ENCODE peak calls at places on chromosomes 2 and 18, in ten cellular contexts. U is astrocyte, B is PC-3, V is hepatocyte, I is OCI-LY7, L is Karpas-422, E is PC-9, D is mammary epithelial cell, M is mesenchymal stem cell, O is neuronal stem cell. N is an unnamed sample. For H3K36me3, the result is how much of the 10 kb centered on the place peaks cover.

GRCh38 chr2:90207454-90208058 is 1516.1 kb downstream of the RPIA start:
- DNase-seq in V (no peak), E (no peak), L (peak), O (no peak), M (no peak), U (no peak), D (no peak), I (peak), B (peak), N (no peak)

GRCh38 chr2:821546-821945 is 129.1 kb upstream of the SNTG2 start:
- DNase-seq in I (no peak), B (no peak), L (no peak), M (no peak), O (no peak), U (no peak), D (no peak), E (no peak), V (no peak), N (no peak)

GRCh38 chr2:33552758-33553461 is 46.2 kb downstream of the FAM98A start:
- DNase-seq in B (peak), V (peak), O (no peak), D (no peak), M (peak), L (no peak), I (no peak), U (peak), E (no peak), N (peak)

GRCh38 chr2:98730851-98731708 is at the start of gene MGAT4A:
- DNase-seq in O (peak), B (peak), U (no peak), L (peak), D (peak), V (peak), I (peak), M (peak), E (peak), N (peak)

GRCh38 chr18:22933958-22934423 is 863 bp downstream of the RBBP8 start:
- DNase-seq in E (no peak), V (no peak), U (peak), D (no peak), B (no peak), L (no peak), M (no peak), I (no peak), O (no peak), N (no peak)

GRCh38 chr2:51717318-51717717 is 685.4 kb upstream of the NRXN1 start:
- DNase-seq in L (no peak), B (peak), I (no peak), V (peak), O (no peak), E (no peak), M (peak), U (peak), D (peak), N (peak)

GRCh38 chr2:34353498-34354113 is 754.5 kb upstream of the FAM98A start:
- DNase-seq in V (no peak), B (peak), U (no peak), M (no peak), D (no peak), E (no peak), L (no peak), O (no peak), I (no peak), N (no peak)

GRCh38 chr2:25207078-25207545 is 38.7 kb upstream of the POMC start:
- DNase-seq in U (no peak), O (no peak), D (no peak), M (no peak), L (no peak), B (no peak), E (no peak), I (no peak), V (no peak), N (no peak)

GRCh38 chr2:217228732-217229131 is 368.9 kb upstream of the TNP1 start:
- DNase-seq in E (no peak), V (no peak), L (no peak), U (peak), D (no peak), I (no peak), O (no peak), M (no peak), B (peak), N (peak)

GRCh38 chr18:34709104-34709503 is 994 bp upstream of the DTNA start:
- DNase-seq in I (no peak), L (no peak), B (peak), D (peak), U (peak), O (no peak), V (no peak), M (peak), E (no peak), N (peak)

GRCh38 chr2:98175811-98176210 is 88.8 kb downstream of the VWA3B start:
- DNase-seq in B (peak), L (peak), E (no peak), O (no peak), D (no peak), V (peak), I (peak), M (no peak), U (no peak), N (no peak)

GRCh38 chr2:145985517-145985916 is 1465.6 kb upstream of the ZEB2 start:
- DNase-seq in O (no peak), L (no peak), M (peak), D (no peak), U (no peak), B (no peak), I (no peak), V (no peak), E (no peak), N (peak)

GRCh38 chr2:231241755-231242507 is 43.5 kb downstream of the ARMC9 start:
- DNase-seq in O (no peak), I (no peak), U (no peak), L (no peak), E (no peak), D (no peak), V (no peak), M (peak), B (no peak), N (no peak)

GRCh38 chr2:231514225-231514950 is 15.9 kb downstream of the NMUR1 start:
- DNase-seq in V (peak), O (peak), E (peak), D (peak), L (peak), I (peak), M (peak), B (peak), U (peak), N (peak)

GRCh38 chr2:120771111-120771555 is 35.5 kb downstream of the GLI2 start:
- DNase-seq in O (no peak), E (peak), I (no peak), B (no peak), V (no peak), M (no peak), L (no peak), D (no peak), U (no peak), N (no peak)

GRCh38 chr2:14907014-14907612 is 274.6 kb downstream of the LRATD1 start:
- DNase-seq in D (no peak), V (no peak), O (no peak), L (peak), U (no peak), E (no peak), M (no peak), I (peak), B (peak), N (no peak)

GRCh38 chr2:108637304-108637669 is 82.0 kb upstream of the RANBP2 start:
- DNase-seq in O (no peak), M (peak), E (no peak), V (peak), L (no peak), D (peak), B (no peak), I (no peak), U (peak), N (peak)

GRCh38 chr2:210226186-210226585 is 939 bp upstream of the ACADL start:
- DNase-seq in M (no peak), D (no peak), U (no peak), I (no peak), V (no peak), E (no peak), L (no peak), O (no peak), B (no peak), N (peak)

GRCh38 chr18:34991152-34991551 is 50.1 kb upstream of the MAPRE2 start:
- DNase-seq in L (no peak), O (no peak), V (no peak), E (no peak), D (no peak), U (no peak), I (no peak), M (no peak), B (no peak), N (no peak)

GRCh38 chr2:205984381-205984780 is 101.6 kb downstream of the INO80D start:
- DNase-seq in E (no peak), I (no peak), U (no peak), D (no peak), L (no peak), B (no peak), M (no peak), O (no peak), V (no peak), N (no peak)

GRCh38 chr2:130836501-130837174 is at the start of gene ARHGEF4:
- DNase-seq in U (no peak), M (no peak), D (peak), I (peak), O (peak), L (no peak), E (peak), B (peak), V (peak), N (no peak)

GRCh38 chr2:328761-329160 is 40.9 kb upstream of the ALKAL2 start:
- DNase-seq in B (peak), U (no peak), D (peak), L (no peak), E (peak), O (no peak), M (no peak), V (no peak), I (no peak), N (no peak)

GRCh38 chr18:40355701-40356100 is 1599.3 kb upstream of the PIK3C3 start:
- DNase-seq in M (no peak), I (no peak), O (no peak), U (peak), B (peak), E (no peak), D (peak), L (no peak), V (no peak), N (peak)

GRCh38 chr2:111995148-111995547 is 59.9 kb upstream of the TMEM87B start:
- DNase-seq in E (no peak), B (no peak), V (peak), U (no peak), L (no peak), O (no peak), I (no peak), D (no peak), M (no peak), N (no peak)

DNA sequence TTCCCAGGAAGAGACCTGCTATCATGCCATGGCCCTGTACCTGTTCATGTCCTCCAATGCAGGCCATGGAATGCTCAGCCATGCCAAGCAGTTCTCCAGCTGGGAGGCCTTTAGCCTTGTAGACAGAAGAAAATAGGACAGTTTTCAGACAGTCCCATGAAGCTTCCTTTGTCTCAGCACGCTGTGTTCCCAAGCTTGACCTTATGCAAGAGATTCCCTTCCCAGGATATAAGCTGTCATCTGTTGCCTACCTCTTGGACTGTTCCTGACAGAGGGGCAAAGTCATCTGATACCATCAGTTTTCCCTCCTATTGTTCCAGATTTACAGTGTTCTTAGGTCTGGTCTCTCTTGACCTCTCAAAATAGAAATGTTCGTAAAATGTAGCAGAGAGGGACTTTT is 96.6 kb upstream of the EML6 start:
- DNase-seq in V (no peak), M (no peak), I (no peak), E (no peak), L (no peak), B (no peak), D (no peak), U (no peak), O (no peak), N (no peak)
- H3K36me3 ChIP-seq in V (under half), M (half or more), I (half or more), E (half or more), L (under half), B (half or more), D (half or more), U (half or more), O (half or more), N (under half)

DNA sequence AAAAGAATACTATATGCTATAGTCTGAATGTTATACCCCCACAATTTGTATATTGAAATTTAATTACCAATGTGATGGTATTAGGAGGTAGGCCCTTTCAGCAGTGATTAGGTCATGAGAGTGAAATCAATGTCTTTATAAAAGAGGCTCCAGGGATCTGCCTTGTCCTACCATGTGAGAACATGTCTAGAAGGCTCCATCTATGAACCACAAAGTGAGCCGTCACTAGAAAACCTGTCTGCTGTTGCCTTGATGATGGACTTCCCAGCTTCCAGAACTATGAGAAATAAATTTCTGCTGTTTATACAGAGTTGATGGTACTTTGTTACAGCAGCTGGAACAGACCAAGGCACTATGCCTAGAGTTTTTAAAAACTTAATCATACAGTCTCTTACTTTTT is 46.3 kb upstream of the FAM124B start:
- DNase-seq in V (no peak), E (no peak), O (no peak), M (no peak), B (no peak), U (no peak), L (no peak), I (no peak), D (peak), N (no peak)
- H2AFZ ChIP-seq in V (no peak), E (no peak), O (no peak), M (no peak), B (no peak), U (no peak), L (no peak), I (peak), D (no peak), N (no peak)

DNA sequence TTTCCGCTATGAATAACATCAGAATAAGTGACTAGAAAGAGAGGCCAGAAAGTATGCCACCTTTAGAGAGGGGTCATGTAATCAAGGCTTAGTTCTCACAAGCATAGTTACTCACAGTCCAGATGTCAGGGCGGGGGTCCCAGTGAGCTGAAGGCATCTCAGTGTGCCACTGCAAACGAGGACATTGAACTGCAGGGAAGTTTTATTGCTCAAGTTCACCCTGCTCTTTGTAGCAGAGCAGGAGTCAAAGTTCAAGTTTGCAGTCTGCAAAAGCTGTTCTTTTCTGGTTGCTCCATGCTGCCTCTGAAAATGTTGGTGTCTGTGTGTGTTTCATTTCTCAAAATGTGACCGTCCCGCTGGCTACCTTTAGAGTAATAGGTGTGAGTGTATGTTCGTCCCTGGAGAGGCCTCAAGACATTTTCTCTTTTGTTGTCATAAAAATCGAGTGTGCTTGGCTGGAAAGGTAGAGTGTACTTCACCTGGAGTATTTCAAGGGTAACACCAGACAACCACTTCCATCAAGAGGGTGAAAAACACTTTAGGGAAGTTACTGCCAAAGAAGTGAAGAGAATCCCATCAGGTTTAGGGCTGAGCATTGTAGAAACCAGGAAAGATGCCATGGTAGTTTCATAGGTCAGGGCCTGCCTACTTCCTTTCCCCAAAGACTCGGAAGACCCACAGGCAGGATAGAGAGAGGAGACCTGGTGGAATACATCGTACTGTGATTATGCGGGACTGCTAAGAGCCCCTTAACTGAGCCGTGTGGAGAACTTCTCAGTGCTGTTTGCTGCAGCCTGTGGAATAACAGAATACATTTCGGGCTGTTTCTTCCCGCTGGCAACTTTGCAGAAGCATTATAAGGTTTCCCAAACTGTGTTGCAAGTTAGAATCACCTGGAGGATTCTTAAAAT is 89.9 kb downstream of the LYPD6 start:
- DNase-seq in B (no peak), L (no peak), E (no peak), D (no peak), O (no peak), M (peak), U (no peak), V (peak), I (no peak), N (no peak)
- H3K27ac ChIP-seq in B (no peak), L (no peak), E (no peak), D (no peak), O (no peak), M (no peak), U (no peak), V (peak), I (no peak), N (no peak)

DNA sequence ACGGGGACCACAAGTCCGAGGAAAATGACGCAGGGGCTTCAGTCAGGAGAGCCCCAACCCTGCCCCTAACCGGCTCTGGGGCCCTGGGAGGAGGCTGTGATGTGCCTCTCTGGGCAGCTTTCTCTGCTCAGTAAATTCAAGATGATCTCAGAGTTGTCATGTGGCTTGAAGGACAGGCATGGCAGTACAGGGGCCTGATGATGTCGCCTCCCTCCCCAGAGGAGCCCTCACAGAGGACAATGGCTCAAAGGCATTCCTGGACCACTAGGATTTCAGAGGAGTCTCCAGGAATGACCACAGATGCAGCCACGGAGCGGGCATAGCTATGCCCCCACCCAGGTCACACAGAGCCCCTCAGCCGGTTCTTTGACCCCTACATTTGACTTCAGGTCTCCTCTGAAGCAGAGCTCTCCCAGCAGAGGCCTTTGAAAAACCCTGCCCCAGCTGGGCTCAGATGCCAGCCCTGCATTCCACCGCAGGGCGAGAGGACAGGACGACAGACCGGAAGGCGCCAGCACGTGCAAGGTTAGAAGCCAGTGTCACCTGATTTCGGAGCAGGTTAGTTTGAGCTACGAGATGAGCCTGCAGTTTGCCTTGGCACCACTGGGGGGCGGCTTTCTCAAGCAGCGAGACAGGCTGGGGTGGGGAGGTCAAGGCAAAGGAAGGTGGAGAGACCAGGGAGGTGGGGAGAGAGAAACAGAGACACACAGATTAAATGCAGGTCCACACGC is 39.2 kb downstream of the BIN1 start:
- DNase-seq in V (peak), U (peak), M (peak), B (peak), O (peak), L (peak), I (peak), D (peak), E (peak), N (peak)
- H3K36me3 ChIP-seq in V (under half), U (under half), M (under half), B (under half), O (under half), L (under half), I (under half), D (under half), E (under half), N (under half)

GRCh38 chr2:179467111-179467510 is 202.5 kb upstream of the SESTD1 start:
- DNase-seq in M (no peak), B (peak), D (peak), E (no peak), O (no peak), I (no peak), L (no peak), U (peak), V (no peak), N (peak)
- H2AFZ ChIP-seq in M (no peak), B (no peak), D (no peak), E (no peak), O (no peak), I (no peak), L (no peak), U (no peak), V (no peak), N (no peak)

GRCh38 chr2:8679827-8680731 is 1.8 kb upstream of the ID2 start:
- DNase-seq in E (no peak), D (no peak), B (peak), O (peak), L (peak), I (peak), V (peak), M (peak), U (peak), N (peak)

GRCh38 chr2:8680931-8681760 is 710 bp upstream of the ID2 start:
- DNase-seq in D (peak), B (peak), O (peak), I (peak), V (peak), M (peak), U (peak), E (peak), L (peak), N (peak)

GRCh38 chr2:8678731-8679566 is 2.9 kb upstream of the ID2 start:
- DNase-seq in M (peak), V (peak), D (peak), L (peak), O (peak), U (peak), E (peak), I (peak), B (peak), N (peak)

GRCh38 chr2:8677646-8678592 is 3.9 kb upstream of the ID2 start:
- DNase-seq in I (peak), L (peak), U (peak), D (peak), O (peak), V (peak), B (peak), M (peak), E (no peak), N (peak)

GRCh38 chr2:8679567-8679826 is 2.4 kb upstream of the ID2 start:
- DNase-seq in O (no peak), L (no peak), E (no peak), M (no peak), U (no peak), I (no peak), D (no peak), B (no peak), V (no peak), N (no peak)
- H3K27ac ChIP-seq in O (peak), L (no peak), E (no peak), M (peak), U (peak), I (peak), D (no peak), B (peak), V (peak), N (peak)

GRCh38 chr2:182924311-182924710 is 57.9 kb upstream of the FRZB start:
- DNase-seq in D (peak), V (no peak), E (no peak), I (no peak), U (peak), B (no peak), O (no peak), M (peak), L (no peak), N (peak)
- H3K36me3 ChIP-seq in D (under half), V (under half), E (half or more), I (under half), U (under half), B (under half), O (under half), M (half or more), L (under half), N (under half)

DNA sequence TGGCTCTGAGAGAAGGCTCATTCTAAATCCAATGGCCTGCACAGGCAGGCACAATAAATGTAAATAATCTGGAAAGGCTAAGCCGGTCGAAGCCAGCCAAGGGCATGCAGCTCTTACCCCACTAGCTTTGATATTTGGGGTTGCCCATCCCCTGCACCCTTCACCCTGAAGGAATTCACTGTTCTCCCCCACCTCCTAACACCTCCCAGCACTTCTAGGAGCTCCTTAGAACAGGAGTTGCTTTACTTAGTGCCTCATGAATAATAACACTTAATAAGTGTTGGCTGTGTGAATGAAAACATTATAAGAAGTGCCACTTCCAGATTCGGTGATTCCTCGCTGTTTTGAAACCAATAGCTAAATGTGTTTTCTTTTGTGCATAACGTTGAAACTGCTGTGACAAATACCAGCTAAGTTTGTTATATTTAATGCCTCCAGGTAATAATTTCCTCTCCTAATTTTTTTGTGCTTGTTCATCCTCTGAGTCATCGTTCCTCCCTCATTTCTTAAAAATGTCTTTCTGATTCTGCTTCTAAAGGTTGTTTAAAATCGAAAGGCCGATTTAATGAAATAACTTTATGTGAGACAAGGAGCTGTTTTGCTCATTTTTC is 458.8 kb downstream of the METTL4 start:
- DNase-seq in M (no peak), L (no peak), E (no peak), I (no peak), B (peak), V (no peak), U (peak), D (peak), O (no peak), N (no peak)
- H2AFZ ChIP-seq in M (no peak), L (no peak), E (peak), I (no peak), B (peak), V (no peak), U (no peak), D (peak), O (no peak), N (no peak)